ENCODE peak calls at places on chromosomes 4 and X, in six cellular contexts. One of them, this sample, is unnamed.

GRCh38 chr4:77538574-77539157 is 67.0 kb upstream of the CXCL13 start:
- DNase-seq in upper lobe of left lung: no peak
- DNase-seq in neural progenitor cell: no peak
- DNase-seq in transverse colon: no peak
- DNase-seq in right cardiac atrium: no peak
- DNase-seq in tibial artery: no peak
- DNase-seq in this sample: no peak

GRCh38 chrX:153726286-153727107 is 1.8 kb downstream of the ABCD1 start:
- DNase-seq in upper lobe of left lung: peak
- DNase-seq in neural progenitor cell: peak
- DNase-seq in transverse colon: peak
- DNase-seq in right cardiac atrium: peak
- DNase-seq in tibial artery: peak
- DNase-seq in this sample: no peak

GRCh38 chr4:43089730-43090129 is 197.2 kb downstream of the GRXCR1 start:
- DNase-seq in upper lobe of left lung: no peak
- DNase-seq in neural progenitor cell: no peak
- DNase-seq in transverse colon: no peak
- DNase-seq in right cardiac atrium: no peak
- DNase-seq in tibial artery: no peak
- DNase-seq in this sample: no peak

GRCh38 chr4:157172011-157172410 is 48.5 kb upstream of the GRIA2 start:
- DNase-seq in upper lobe of left lung: no peak
- DNase-seq in neural progenitor cell: no peak
- DNase-seq in transverse colon: no peak
- DNase-seq in right cardiac atrium: no peak
- DNase-seq in tibial artery: no peak
- DNase-seq in this sample: no peak

GRCh38 chr4:165308174-165308573 is 19.3 kb upstream of the MSMO1 start:
- DNase-seq in upper lobe of left lung: no peak
- DNase-seq in neural progenitor cell: no peak
- DNase-seq in transverse colon: no peak
- DNase-seq in right cardiac atrium: no peak
- DNase-seq in tibial artery: no peak
- DNase-seq in this sample: no peak

GRCh38 chr4:78529569-78530209 is 21.9 kb upstream of the ANXA3 start:
- DNase-seq in upper lobe of left lung: no peak
- DNase-seq in neural progenitor cell: no peak
- DNase-seq in transverse colon: no peak
- DNase-seq in right cardiac atrium: no peak
- DNase-seq in tibial artery: no peak
- DNase-seq in this sample: no peak

GRCh38 chr4:66465111-66465510 is 794.8 kb upstream of the EPHA5 start:
- DNase-seq in upper lobe of left lung: no peak
- DNase-seq in neural progenitor cell: no peak
- DNase-seq in transverse colon: no peak
- DNase-seq in right cardiac atrium: no peak
- DNase-seq in tibial artery: no peak
- DNase-seq in this sample: no peak

GRCh38 chr4:80370635-80371034 is 35.1 kb downstream of the CFAP299 start:
- DNase-seq in upper lobe of left lung: no peak
- DNase-seq in neural progenitor cell: no peak
- DNase-seq in transverse colon: no peak
- DNase-seq in right cardiac atrium: no peak
- DNase-seq in tibial artery: no peak
- DNase-seq in this sample: no peak

GRCh38 chrX:19566359-19567141 is 51.2 kb upstream of the MAP3K15 start:
- DNase-seq in upper lobe of left lung: peak
- DNase-seq in neural progenitor cell: no peak
- DNase-seq in transverse colon: peak
- DNase-seq in right cardiac atrium: no peak
- DNase-seq in tibial artery: no peak
- DNase-seq in this sample: no peak

GRCh38 chrX:104669063-104669462 is 103.1 kb downstream of the IL1RAPL2 start:
- DNase-seq in upper lobe of left lung: no peak
- DNase-seq in neural progenitor cell: no peak
- DNase-seq in transverse colon: no peak
- DNase-seq in right cardiac atrium: no peak
- DNase-seq in tibial artery: no peak
- DNase-seq in this sample: no peak

GRCh38 chrX:84441143-84441542 is 61.1 kb downstream of the HDX start:
- DNase-seq in upper lobe of left lung: no peak
- DNase-seq in neural progenitor cell: no peak
- DNase-seq in transverse colon: no peak
- DNase-seq in right cardiac atrium: no peak
- DNase-seq in tibial artery: no peak
- DNase-seq in this sample: no peak

GRCh38 chr4:33188733-33189132 is 2468.6 kb downstream of the PCDH7 start:
- DNase-seq in upper lobe of left lung: no peak
- DNase-seq in neural progenitor cell: no peak
- DNase-seq in transverse colon: no peak
- DNase-seq in right cardiac atrium: no peak
- DNase-seq in tibial artery: no peak
- DNase-seq in this sample: no peak

GRCh38 chr4:71287305-71287704 is 51.5 kb upstream of the SLC4A4 start:
- DNase-seq in upper lobe of left lung: no peak
- DNase-seq in neural progenitor cell: no peak
- DNase-seq in transverse colon: no peak
- DNase-seq in right cardiac atrium: no peak
- DNase-seq in tibial artery: no peak
- DNase-seq in this sample: no peak

DNA sequence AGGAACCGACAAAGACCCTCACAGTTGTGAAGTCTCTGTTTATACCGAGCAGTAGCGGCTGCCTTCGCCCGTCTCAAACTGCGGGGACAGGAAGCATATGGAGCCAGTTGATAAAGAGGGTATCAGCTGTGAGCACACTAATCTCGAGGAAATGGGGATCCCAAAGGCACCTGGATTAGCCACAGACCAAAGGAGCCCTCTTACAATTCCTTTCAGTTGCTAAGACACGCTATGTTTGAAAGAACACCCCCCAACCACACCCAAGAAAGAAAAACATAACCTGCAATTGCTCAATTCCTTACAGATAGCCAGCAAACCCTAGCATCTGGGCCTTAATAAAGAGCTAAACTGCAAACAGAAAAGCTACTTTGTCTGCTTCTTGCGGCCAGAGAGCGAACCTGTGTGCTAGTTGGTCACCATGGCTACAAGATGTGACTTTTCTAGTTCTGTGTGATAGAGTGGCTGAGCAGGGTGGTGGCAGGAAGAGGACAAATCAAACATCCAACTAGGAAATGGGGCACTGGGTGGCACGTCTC is 23.3 kb upstream of the CHRNA9 start:
- DNase-seq in upper lobe of left lung: peak
- DNase-seq in neural progenitor cell: no peak
- DNase-seq in transverse colon: no peak
- DNase-seq in right cardiac atrium: no peak
- DNase-seq in tibial artery: no peak
- DNase-seq in this sample: no peak
- H3K27ac ChIP-seq in upper lobe of left lung: no peak
- H3K27ac ChIP-seq in neural progenitor cell: no peak
- H3K27ac ChIP-seq in transverse colon: no peak
- H3K27ac ChIP-seq in right cardiac atrium: no peak
- H3K27ac ChIP-seq in tibial artery: no peak
- H3K27ac ChIP-seq in this sample: no peak

GRCh38 chr4:148062301-148062950 is 330.5 kb downstream of the ARHGAP10 start:
- DNase-seq in upper lobe of left lung: no peak
- DNase-seq in neural progenitor cell: no peak
- DNase-seq in transverse colon: no peak
- DNase-seq in right cardiac atrium: no peak
- DNase-seq in tibial artery: no peak
- DNase-seq in this sample: no peak
- H3K27ac ChIP-seq in upper lobe of left lung: no peak
- H3K27ac ChIP-seq in neural progenitor cell: no peak
- H3K27ac ChIP-seq in transverse colon: no peak
- H3K27ac ChIP-seq in right cardiac atrium: peak
- H3K27ac ChIP-seq in tibial artery: no peak
- H3K27ac ChIP-seq in this sample: no peak

GRCh38 chr4:65302145-65302544 is 368.1 kb downstream of the EPHA5 start:
- DNase-seq in upper lobe of left lung: no peak
- DNase-seq in neural progenitor cell: no peak
- DNase-seq in transverse colon: no peak
- DNase-seq in right cardiac atrium: no peak
- DNase-seq in tibial artery: no peak
- DNase-seq in this sample: no peak
- H3K27ac ChIP-seq in upper lobe of left lung: no peak
- H3K27ac ChIP-seq in neural progenitor cell: no peak
- H3K27ac ChIP-seq in transverse colon: no peak
- H3K27ac ChIP-seq in right cardiac atrium: no peak
- H3K27ac ChIP-seq in tibial artery: no peak
- H3K27ac ChIP-seq in this sample: no peak

GRCh38 chr4:128837198-128837597 is 27.7 kb downstream of the JADE1 start:
- DNase-seq in upper lobe of left lung: no peak
- DNase-seq in neural progenitor cell: no peak
- DNase-seq in transverse colon: no peak
- DNase-seq in right cardiac atrium: no peak
- DNase-seq in tibial artery: no peak
- DNase-seq in this sample: no peak
- H3K27ac ChIP-seq in upper lobe of left lung: no peak
- H3K27ac ChIP-seq in neural progenitor cell: no peak
- H3K27ac ChIP-seq in transverse colon: no peak
- H3K27ac ChIP-seq in right cardiac atrium: peak
- H3K27ac ChIP-seq in tibial artery: peak
- H3K27ac ChIP-seq in this sample: no peak

DNA sequence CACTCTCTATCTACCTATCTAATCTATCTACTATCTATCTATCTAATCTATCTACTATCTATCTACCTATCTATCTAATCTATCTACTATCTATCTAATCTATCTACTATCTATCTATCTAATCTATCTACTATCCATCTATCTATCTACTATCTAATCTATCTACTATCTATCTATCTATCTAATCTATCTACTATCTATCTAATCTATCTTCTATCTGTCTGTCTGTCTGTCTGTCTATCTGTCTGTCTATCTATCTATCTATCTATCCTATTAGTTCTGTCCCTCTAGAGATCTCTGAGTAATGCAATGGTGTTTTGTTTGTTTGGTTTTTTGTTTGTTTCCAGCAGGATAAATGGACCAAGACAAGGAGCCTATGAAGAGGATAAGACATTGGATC is 9.4 kb upstream of the ASMTL start:
- DNase-seq in upper lobe of left lung: no peak
- DNase-seq in neural progenitor cell: no peak
- DNase-seq in transverse colon: no peak
- DNase-seq in right cardiac atrium: no peak
- DNase-seq in tibial artery: no peak
- DNase-seq in this sample: no peak
- H3K27ac ChIP-seq in upper lobe of left lung: no peak
- H3K27ac ChIP-seq in neural progenitor cell: no peak
- H3K27ac ChIP-seq in transverse colon: peak
- H3K27ac ChIP-seq in right cardiac atrium: no peak
- H3K27ac ChIP-seq in tibial artery: no peak
- H3K27ac ChIP-seq in this sample: no peak

DNA sequence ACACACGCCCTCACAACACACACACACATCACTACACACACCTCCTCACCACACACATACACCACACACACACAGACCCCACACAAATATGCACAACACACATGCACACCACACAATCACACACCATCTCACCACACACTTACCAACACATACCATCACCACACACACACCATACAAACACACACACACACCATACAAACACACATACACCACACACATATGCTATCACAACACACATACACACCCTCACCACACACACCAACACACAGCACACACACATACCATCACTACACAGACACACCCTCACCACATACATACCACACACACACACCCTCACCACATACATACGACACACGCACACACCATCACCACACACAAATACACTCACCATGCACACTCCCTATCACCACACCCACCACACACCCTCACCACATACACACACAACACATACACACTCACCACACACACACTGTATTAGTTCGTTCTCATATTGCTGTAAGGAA is 107.0 kb downstream of the DCTD start:
- DNase-seq in upper lobe of left lung: no peak
- DNase-seq in neural progenitor cell: no peak
- DNase-seq in transverse colon: no peak
- DNase-seq in right cardiac atrium: no peak
- DNase-seq in tibial artery: no peak
- DNase-seq in this sample: no peak
- H3K27ac ChIP-seq in upper lobe of left lung: no peak
- H3K27ac ChIP-seq in neural progenitor cell: no peak
- H3K27ac ChIP-seq in transverse colon: no peak
- H3K27ac ChIP-seq in right cardiac atrium: no peak
- H3K27ac ChIP-seq in tibial artery: no peak
- H3K27ac ChIP-seq in this sample: no peak

DNA sequence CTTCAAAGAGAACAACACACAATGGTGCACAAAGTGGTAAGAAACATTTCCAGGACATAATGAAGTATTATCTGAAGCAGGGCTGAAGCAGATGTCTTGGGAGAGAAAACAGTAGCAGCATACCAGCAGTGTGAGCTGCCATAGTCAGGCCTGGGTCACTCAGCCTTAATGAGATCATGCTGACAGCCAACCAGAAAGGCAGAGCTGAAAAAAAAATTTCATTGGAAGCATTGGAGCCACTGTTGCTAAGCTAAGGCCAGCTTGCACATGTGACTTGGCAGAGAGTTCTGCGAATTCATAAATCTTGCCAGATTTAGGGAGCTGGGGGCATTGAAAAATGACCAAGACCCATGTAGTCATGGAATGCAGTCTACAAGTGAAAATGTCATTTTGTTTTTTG is 444.0 kb upstream of the PITX2 start:
- DNase-seq in upper lobe of left lung: no peak
- DNase-seq in neural progenitor cell: peak
- DNase-seq in transverse colon: no peak
- DNase-seq in right cardiac atrium: no peak
- DNase-seq in tibial artery: no peak
- DNase-seq in this sample: no peak
- H3K27ac ChIP-seq in upper lobe of left lung: no peak
- H3K27ac ChIP-seq in neural progenitor cell: no peak
- H3K27ac ChIP-seq in transverse colon: no peak
- H3K27ac ChIP-seq in right cardiac atrium: no peak
- H3K27ac ChIP-seq in tibial artery: no peak
- H3K27ac ChIP-seq in this sample: no peak